ENCODE peak calls at places on chromosomes 2 and 18, in five cellular contexts. P is left ventricle myocardium superior, S is neuronal stem cell, F is NCI-H1092 treated with DMSO at 0.1 percent for 48 hours, G is SHP77. A is an unnamed sample.

GRCh38 chr18:56285387-56286055 is 352.9 kb downstream of the TXNL1 start:
- DNase-seq in P (no peak), S (no peak), F (no peak), G (no peak), A (no peak)

GRCh38 chr2:115542331-115542730 is 1099.9 kb downstream of the DPP10 start:
- DNase-seq in P (no peak), S (no peak), F (no peak), G (no peak), A (no peak)

GRCh38 chr2:114005110-114005783 is 115.4 kb downstream of the ACTR3 start:
- DNase-seq in P (no peak), S (no peak), F (no peak), G (no peak), A (no peak)

GRCh38 chr2:95356821-95357700 is 45.4 kb upstream of the FAHD2A start:
- DNase-seq in P (no peak), S (no peak), F (no peak), G (no peak), A (no peak)

GRCh38 chr2:148812306-148812705 is 62.7 kb upstream of the KIF5C start:
- DNase-seq in P (peak; percentile 44), S (no peak), F (peak; percentile 49), G (no peak), A (no peak)

GRCh38 chr2:85353876-85354285 is 447 bp downstream of the RETSAT start:
- DNase-seq in P (peak; percentile 62), S (peak; percentile 3), F (no peak), G (peak; percentile 14), A (peak; percentile 19)

GRCh38 chr2:24721470-24721869 is 71.7 kb downstream of the PTRHD1 start:
- DNase-seq in P (peak; percentile 74), S (no peak), F (peak; percentile 76), G (peak; percentile 81), A (peak; percentile 81)

GRCh38 chr2:26640331-26640745 is 828 bp downstream of the CIB4 start:
- DNase-seq in P (no peak), S (no peak), F (no peak), G (no peak), A (no peak)

GRCh38 chr18:2846638-2847340 is at the start of gene EMILIN2:
- DNase-seq in P (peak; percentile 83), S (peak; percentile 47), F (no peak), G (no peak), A (no peak)

GRCh38 chr2:32947076-32947483 is 327 bp downstream of the LTBP1 start:
- DNase-seq in P (peak; percentile 48), S (peak; percentile 26), F (no peak), G (no peak), A (no peak)

GRCh38 chr2:214135966-214136365 is 274.9 kb upstream of the VWC2L start:
- DNase-seq in P (no peak), S (no peak), F (no peak), G (no peak), A (no peak)

GRCh38 chr2:172446524-172447063 is 19.2 kb downstream of the ITGA6 start:
- DNase-seq in P (no peak), S (no peak), F (no peak), G (no peak), A (no peak)

GRCh38 chr2:231613054-231613654 is 20.5 kb downstream of the TEX44 start:
- DNase-seq in P (peak; percentile 42), S (no peak), F (peak; percentile 22), G (no peak), A (no peak)

GRCh38 chr2:170409164-170409535 is 231.2 kb downstream of the MYO3B start:
- DNase-seq in P (peak; percentile 66), S (peak; percentile 71), F (peak; percentile 77), G (peak; percentile 21), A (peak; percentile 40)

GRCh38 chr2:112640800-112641675 is 4.7 kb upstream of the SLC20A1 start:
- DNase-seq in P (no peak), S (no peak), F (no peak), G (no peak), A (no peak)

GRCh38 chr2:125371867-125372266 is 1284.1 kb upstream of the GYPC start:
- DNase-seq in P (no peak), S (no peak), F (no peak), G (no peak), A (no peak)

GRCh38 chr2:177254433-177255226 is 9.9 kb downstream of the NFE2L2 start:
- DNase-seq in P (no peak), S (peak; percentile 39), F (no peak), G (no peak), A (peak; percentile 28)

GRCh38 chr2:3627500-3628100 is 30.4 kb upstream of the ALLC start:
- DNase-seq in P (no peak), S (no peak), F (no peak), G (no peak), A (no peak)

GRCh38 chr2:1625281-1626001 is 118.9 kb downstream of the PXDN start:
- DNase-seq in P (no peak), S (peak; percentile 42), F (no peak), G (peak; percentile 58), A (no peak)

GRCh38 chr2:173644146-173644545 is 289.5 kb downstream of the CDCA7 start:
- DNase-seq in P (no peak), S (no peak), F (no peak), G (no peak), A (no peak)

GRCh38 chr18:11071300-11071699 is 78.1 kb downstream of the PIEZO2 start:
- DNase-seq in P (no peak), S (no peak), F (no peak), G (no peak), A (no peak)

A was measured in G401.